ENCODE peak calls at places on chromosome 5, in eight cellular contexts. L is anterior cingulate cortex, K is NCI-H1092 treated with DMSO at 0.1 percent for 48 hours, C is T-helper 9 cell, J is memory B cell, H is H9, N is transverse colon, R is WERI-Rb-1. U is an unnamed sample.

GRCh38 chr5:181098642-181099452 is 32.1 kb downstream of the OR2V1 start:
- DNase-seq in L (no peak), K (no peak), C (no peak), J (no peak), H (peak), N (no peak), R (no peak), U (no peak)

GRCh38 chr5:126961702-126962101 is 68.7 kb downstream of the MARCHF3 start:
- DNase-seq in L (no peak), K (no peak), C (no peak), J (no peak), H (no peak), N (no peak), R (no peak), U (no peak)

GRCh38 chr5:5014836-5015235 is 125.3 kb upstream of the ADAMTS16 start:
- DNase-seq in L (no peak), K (no peak), C (no peak), J (no peak), H (no peak), N (no peak), R (no peak), U (peak)

GRCh38 chr5:119476341-119476740 is 24.0 kb downstream of the HSD17B4 start:
- DNase-seq in L (no peak), K (no peak), C (no peak), J (no peak), H (no peak), N (no peak), R (no peak), U (no peak)

GRCh38 chr5:37110128-37110527 is 139.0 kb downstream of the CPLANE1 start:
- DNase-seq in L (no peak), K (no peak), C (no peak), J (no peak), H (no peak), N (no peak), R (no peak), U (no peak)

GRCh38 chr5:2135354-2135753 is 252.6 kb upstream of the IRX4 start:
- DNase-seq in L (no peak), K (no peak), C (no peak), J (no peak), H (peak), N (no peak), R (no peak), U (no peak)

GRCh38 chr5:125227333-125228075 is 481.1 kb upstream of the ZNF608 start:
- DNase-seq in L (no peak), K (no peak), C (no peak), J (no peak), H (peak), N (peak), R (peak), U (peak)

GRCh38 chr5:138773215-138773614 is 20.0 kb downstream of the CTNNA1 start:
- DNase-seq in L (no peak), K (no peak), C (no peak), J (no peak), H (no peak), N (no peak), R (no peak), U (no peak)

GRCh38 chr5:67493676-67494075 is 297.1 kb upstream of the CD180 start:
- DNase-seq in L (peak), K (peak), C (no peak), J (no peak), H (peak), N (peak), R (peak), U (peak)

GRCh38 chr5:74016373-74016772 is 390.4 kb downstream of the ARHGEF28 start:
- DNase-seq in L (no peak), K (no peak), C (no peak), J (no peak), H (peak), N (no peak), R (no peak), U (no peak)

GRCh38 chr5:175734501-175734900 is 76.6 kb downstream of the HRH2 start:
- DNase-seq in L (no peak), K (no peak), C (no peak), J (no peak), H (no peak), N (no peak), R (no peak), U (no peak)

GRCh38 chr5:131193106-131193505 is 22.4 kb downstream of the LYRM7 start:
- DNase-seq in L (no peak), K (no peak), C (no peak), J (no peak), H (no peak), N (no peak), R (no peak), U (no peak)

GRCh38 chr5:71974622-71975021 is 132.7 kb upstream of the MAP1B start:
- DNase-seq in L (no peak), K (no peak), C (no peak), J (no peak), H (no peak), N (no peak), R (no peak), U (no peak)

GRCh38 chr5:135694906-135695305 is 116.1 kb upstream of the CXCL14 start:
- DNase-seq in L (no peak), K (no peak), C (no peak), J (no peak), H (no peak), N (no peak), R (no peak), U (no peak)

GRCh38 chr5:40514986-40515385 is 164.7 kb upstream of the PTGER4 start:
- DNase-seq in L (no peak), K (no peak), C (no peak), J (no peak), H (no peak), N (no peak), R (no peak), U (no peak)

GRCh38 chr5:160640417-160640816 is 211.6 kb downstream of the ATP10B start:
- DNase-seq in L (no peak), K (no peak), C (no peak), J (no peak), H (no peak), N (no peak), R (no peak), U (no peak)

GRCh38 chr5:176817864-176818377 is 7.6 kb downstream of the UNC5A start:
- DNase-seq in L (peak), K (peak), C (no peak), J (no peak), H (peak), N (no peak), R (peak), U (peak)

GRCh38 chr5:148875205-148875875 is 48.9 kb downstream of the ADRB2 start:
- DNase-seq in L (no peak), K (no peak), C (no peak), J (no peak), H (no peak), N (no peak), R (no peak), U (no peak)

GRCh38 chr5:10801931-10802674 is 41.1 kb upstream of the DAP start:
- DNase-seq in L (no peak), K (no peak), C (no peak), J (no peak), H (no peak), N (no peak), R (no peak), U (peak)

GRCh38 chr5:141560725-141561483 is 57.9 kb downstream of the DIAPH1 start:
- DNase-seq in L (peak), K (peak), C (no peak), J (no peak), H (peak), N (peak), R (peak), U (peak)

GRCh38 chr5:74141053-74141452 is 499.5 kb downstream of the ENC1 start:
- DNase-seq in L (no peak), K (no peak), C (no peak), J (no peak), H (no peak), N (no peak), R (no peak), U (peak)

GRCh38 chr5:117188207-117188606 is 613.6 kb upstream of the SEMA6A start:
- DNase-seq in L (no peak), K (no peak), C (no peak), J (no peak), H (no peak), N (no peak), R (no peak), U (no peak)

GRCh38 chr5:34564706-34565235 is 91.4 kb upstream of the RAI14 start:
- DNase-seq in L (no peak), K (no peak), C (no peak), J (no peak), H (no peak), N (no peak), R (no peak), U (no peak)

GRCh38 chr5:20536813-20537212 is 548.8 kb upstream of the CDH18 start:
- DNase-seq in L (no peak), K (no peak), C (no peak), J (no peak), H (no peak), N (no peak), R (no peak), U (no peak)

GRCh38 chr5:96569770-96570169 is 92.4 kb upstream of the CAST start:
- DNase-seq in L (no peak), K (no peak), C (no peak), J (no peak), H (no peak), N (no peak), R (no peak), U (no peak)

GRCh38 chr5:160366230-160366629 is 4.2 kb downstream of the C1QTNF2 start:
- DNase-seq in L (no peak), K (no peak), C (no peak), J (no peak), H (no peak), N (no peak), R (no peak), U (no peak)

GRCh38 chr5:172496671-172497371 is 42.5 kb upstream of the SH3PXD2B start:
- DNase-seq in L (no peak), K (no peak), C (no peak), J (no peak), H (peak), N (no peak), R (no peak), U (peak)

GRCh38 chr5:115583474-115583873 is 18.8 kb downstream of the TICAM2 start:
- DNase-seq in L (no peak), K (no peak), C (no peak), J (no peak), H (no peak), N (no peak), R (no peak), U (peak)

GRCh38 chr5:134249469-134250379 is 23.9 kb upstream of the PPP2CA start:
- DNase-seq in L (no peak), K (no peak), C (no peak), J (no peak), H (no peak), N (peak), R (no peak), U (no peak)

GRCh38 chr5:9288234-9288633 is 257.6 kb downstream of the SEMA5A start:
- DNase-seq in L (peak), K (no peak), C (no peak), J (no peak), H (peak), N (no peak), R (no peak), U (no peak)

GRCh38 chr5:106241409-106241808 is 1429.3 kb downstream of the EFNA5 start:
- DNase-seq in L (no peak), K (no peak), C (no peak), J (no peak), H (no peak), N (no peak), R (no peak), U (no peak)